ENCODE peak calls at places on chromosomes 5 and 9, in five cellular contexts. F is left ventricle myocardium inferior; Z is CD4-positive, alpha-beta T cell; I is fibroblast of the aortic adventitia; P is Panc1. Y is an unnamed sample.

GRCh38 chr5:59473611-59474010 is 419.9 kb downstream of the PDE4D start:
- DNase-seq in F (no peak), Z (no peak), I (no peak), P (no peak), Y (no peak)

GRCh38 chr5:84301535-84301934 is 83.1 kb downstream of the EDIL3 start:
- DNase-seq in F (no peak), Z (no peak), I (peak), P (no peak), Y (no peak)

GRCh38 chr9:130285271-130285670 is 19.7 kb downstream of the HMCN2 start:
- DNase-seq in F (no peak), Z (no peak), I (no peak), P (no peak), Y (no peak)

GRCh38 chr9:34986541-34987047 is 3.0 kb upstream of the DNAJB5 start:
- DNase-seq in F (peak), Z (peak), I (no peak), P (no peak), Y (no peak)

GRCh38 chr5:463301-463700 is 20.3 kb downstream of the EXOC3 start:
- DNase-seq in F (no peak), Z (no peak), I (no peak), P (no peak), Y (no peak)

GRCh38 chr9:130150779-130151381 is 21.3 kb upstream of the NCS1 start:
- DNase-seq in F (no peak), Z (no peak), I (no peak), P (no peak), Y (no peak)

GRCh38 chr9:97307091-97307490 is 368 bp upstream of the CCDC180 start:
- DNase-seq in F (peak), Z (no peak), I (peak), P (no peak), Y (no peak)

GRCh38 chr5:168940712-168941111 is 360.2 kb downstream of the SLIT3 start:
- DNase-seq in F (no peak), Z (no peak), I (no peak), P (no peak), Y (no peak)

GRCh38 chr5:76379316-76379715 is 23.8 kb upstream of the IQGAP2 start:
- DNase-seq in F (no peak), Z (no peak), I (no peak), P (no peak), Y (no peak)

GRCh38 chr5:150317048-150318003 is 14.6 kb upstream of the ARSI start:
- DNase-seq in F (no peak), Z (no peak), I (peak), P (peak), Y (peak)

GRCh38 chr5:40679071-40679997 is at the start of gene PTGER4:
- DNase-seq in F (peak), Z (peak), I (peak), P (peak), Y (no peak)

GRCh38 chr9:87581513-87581912 is 83.8 kb downstream of the DAPK1 start:
- DNase-seq in F (no peak), Z (no peak), I (peak), P (no peak), Y (no peak)

GRCh38 chr5:1557114-1557873 is 33.5 kb upstream of the LPCAT1 start:
- DNase-seq in F (no peak), Z (no peak), I (no peak), P (no peak), Y (no peak)

GRCh38 chr5:16709691-16710420 is 93.1 kb upstream of the RETREG1 start:
- DNase-seq in F (no peak), Z (no peak), I (no peak), P (no peak), Y (no peak)

GRCh38 chr9:124296094-124296493 is 38.3 kb downstream of the NEK6 start:
- DNase-seq in F (no peak), Z (no peak), I (no peak), P (no peak), Y (no peak)

GRCh38 chr9:72334658-72335337 is 30.2 kb downstream of the ZFAND5 start:
- DNase-seq in F (no peak), Z (no peak), I (no peak), P (no peak), Y (no peak)

GRCh38 chr9:36559036-36559695 is 13.5 kb upstream of the MELK start:
- DNase-seq in F (no peak), Z (no peak), I (peak), P (no peak), Y (no peak)

GRCh38 chr9:10062629-10063395 is 550.0 kb downstream of the PTPRD start:
- DNase-seq in F (no peak), Z (no peak), I (peak), P (no peak), Y (no peak)

GRCh38 chr5:40226906-40227305 is 452.8 kb upstream of the PTGER4 start:
- DNase-seq in F (no peak), Z (no peak), I (no peak), P (no peak), Y (no peak)

GRCh38 chr5:57725628-57726504 is 243.3 kb upstream of the ACTBL2 start:
- DNase-seq in F (no peak), Z (no peak), I (no peak), P (no peak), Y (no peak)

GRCh38 chr5:107672212-107673105 is 1.7 kb upstream of the EFNA5 start:
- DNase-seq in F (peak), Z (no peak), I (peak), P (peak), Y (no peak)

GRCh38 chr5:141841781-141842180 is 36.4 kb downstream of the PCDH1 start:
- DNase-seq in F (no peak), Z (no peak), I (no peak), P (no peak), Y (no peak)

GRCh38 chr5:90134892-90135291 is 274.7 kb downstream of the CETN3 start:
- DNase-seq in F (peak), Z (no peak), I (peak), P (no peak), Y (no peak)

GRCh38 chr5:90134381-90134780 is 275.2 kb downstream of the CETN3 start:
- DNase-seq in F (no peak), Z (no peak), I (peak), P (no peak), Y (no peak)

GRCh38 chr5:90136952-90137528 is 272.5 kb downstream of the CETN3 start:
- DNase-seq in F (no peak), Z (no peak), I (no peak), P (no peak), Y (no peak)

GRCh38 chr5:90133941-90134340 is 275.6 kb downstream of the CETN3 start:
- DNase-seq in F (no peak), Z (no peak), I (no peak), P (no peak), Y (no peak)

DNA sequence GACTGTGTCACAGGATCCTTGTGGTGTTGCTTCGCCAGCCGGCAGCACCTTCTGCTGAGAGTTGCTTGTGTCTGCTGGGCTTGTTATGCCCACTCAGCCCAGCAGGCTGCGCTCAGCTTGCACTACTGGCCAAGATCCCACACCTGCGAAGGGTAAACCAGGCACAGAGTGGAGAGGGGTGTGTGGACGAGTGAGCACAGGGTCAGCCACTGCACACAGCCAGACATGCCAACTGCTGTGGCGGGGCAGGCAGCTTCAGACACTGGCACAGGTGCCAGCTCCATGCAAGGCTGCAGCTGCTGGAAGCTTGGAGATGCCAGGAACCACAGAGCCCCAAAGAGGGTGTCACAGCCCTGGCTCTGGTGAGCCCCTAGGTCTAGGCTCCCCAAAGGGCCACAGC is 273.6 kb downstream of the CETN3 start:
- DNase-seq in F (no peak), Z (no peak), I (no peak), P (no peak), Y (no peak)
- TF ChIP-seq CTCF in F (no peak), Z (no peak), I (no peak), P (peak), Y (peak)

GRCh38 chr9:81787747-81788632 is 98.6 kb upstream of the TLE1 start:
- DNase-seq in F (no peak), Z (no peak), I (peak), P (no peak), Y (no peak)
- TF ChIP-seq CTCF in F (no peak), Z (no peak), I (peak), P (no peak), Y (no peak)

GRCh38 chr9:18138676-18139075 is 335.3 kb upstream of the ADAMTSL1 start:
- DNase-seq in F (no peak), Z (no peak), I (no peak), P (no peak), Y (no peak)

GRCh38 chr9:18141681-18142080 is 332.3 kb upstream of the ADAMTSL1 start:
- DNase-seq in F (no peak), Z (no peak), I (no peak), P (no peak), Y (no peak)

GRCh38 chr9:18142964-18143363 is 331.0 kb upstream of the ADAMTSL1 start:
- DNase-seq in F (no peak), Z (no peak), I (peak), P (no peak), Y (no peak)

GRCh38 chr9:18137815-18138214 is 336.1 kb upstream of the ADAMTSL1 start:
- DNase-seq in F (no peak), Z (no peak), I (no peak), P (no peak), Y (no peak)
- TF ChIP-seq CTCF in F (no peak), Z (no peak), I (peak), P (no peak), Y (no peak)

GRCh38 chr9:110340306-110340705 is 2.6 kb upstream of the TXNDC8 start:
- DNase-seq in F (no peak), Z (no peak), I (peak), P (no peak), Y (no peak)
- TF ChIP-seq CTCF in F (no peak), Z (no peak), I (peak), P (peak), Y (peak)

Y was measured in GM12864.